ENCODE peak calls at places on chromosomes 3 and 15, in six cellular contexts. I, Z, C, N, L and M are unnamed samples.

GRCh38 chr3:24545917-24546316 is 51.3 kb upstream of the THRB start:
- DNase-seq in I (no peak), Z (no peak), C (peak; percentile 73), N (no peak), L (peak; percentile 60), M (no peak)

GRCh38 chr3:57852896-57853295 is 96.8 kb downstream of the SLMAP start:
- DNase-seq in I (no peak), Z (no peak), C (no peak), N (no peak), L (peak; percentile 36), M (no peak)

GRCh38 chr3:24945575-24945974 is 450.9 kb upstream of the THRB start:
- DNase-seq in I (no peak), Z (no peak), C (no peak), N (no peak), L (no peak), M (no peak)

GRCh38 chr15:39400821-39401550 is 179.9 kb upstream of the THBS1 start:
- DNase-seq in I (no peak), Z (no peak), C (no peak), N (no peak), L (peak; percentile 68), M (no peak)

GRCh38 chr15:47718474-47719440 is 1.5 kb downstream of the SEMA6D start:
- DNase-seq in I (no peak), Z (peak; percentile 57), C (peak; percentile 33), N (no peak), L (peak; percentile 8), M (peak; percentile 35)

GRCh38 chr3:143901105-143901504 is 52.8 kb upstream of the SLC9A9 start:
- DNase-seq in I (no peak), Z (no peak), C (no peak), N (no peak), L (peak; percentile 81), M (no peak)

GRCh38 chr3:16884084-16884747 is 539 bp upstream of the PLCL2 start:
- DNase-seq in I (peak; percentile 66), Z (peak; percentile 95), C (peak; percentile 40), N (peak; percentile 19), L (peak; percentile 65), M (peak; percentile 45)

GRCh38 chr3:42031808-42032475 is 59.2 kb upstream of the TRAK1 start:
- DNase-seq in I (no peak), Z (peak; percentile 79), C (peak; percentile 49), N (no peak), L (peak; percentile 45), M (peak; percentile 80)

GRCh38 chr3:140579260-140579659 is 98.6 kb upstream of the TRIM42 start:
- DNase-seq in I (no peak), Z (no peak), C (no peak), N (no peak), L (no peak), M (no peak)

DNA sequence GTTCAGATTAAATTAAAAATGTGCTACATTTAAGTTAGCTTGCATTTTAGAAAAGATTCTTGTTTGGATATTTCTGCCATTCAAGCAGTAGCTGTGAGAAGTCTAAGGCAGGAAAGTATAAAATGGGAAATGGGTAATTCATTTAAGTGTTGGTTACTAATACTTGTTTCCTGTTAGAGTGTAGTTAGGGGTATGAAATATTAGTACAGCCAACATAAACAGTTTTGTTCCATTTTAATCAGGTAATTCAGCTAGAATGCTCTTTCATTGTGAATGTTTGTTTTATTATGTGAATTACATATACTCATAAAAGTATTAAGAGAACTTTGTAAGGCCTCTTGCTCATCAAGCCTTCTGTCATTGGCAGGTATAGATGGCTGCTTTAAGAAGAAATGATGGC is 19.9 kb downstream of the TATDN2 start:
- DNase-seq in I (no peak), Z (no peak), C (no peak), N (no peak), L (no peak), M (no peak)
- H3K36me3 ChIP-seq in I (peaks cover 18% of the 10 kb centered on the region), Z (peaks cover 62% of the 10 kb centered on the region), C (peaks cover 19% of the 10 kb centered on the region), N (peaks cover 37% of the 10 kb centered on the region), L (peaks cover 8% of the 10 kb centered on the region), M (peaks cover 12% of the 10 kb centered on the region)

GRCh38 chr15:24961967-24962366 is 7.2 kb downstream of the SNRPN start:
- DNase-seq in I (no peak), Z (no peak), C (no peak), N (no peak), L (no peak), M (no peak)
- H3K36me3 ChIP-seq in I (peaks cover 29% of the 10 kb centered on the region), Z (peaks cover 71% of the 10 kb centered on the region), C (peaks cover 50% of the 10 kb centered on the region), N (no peaks in the 10 kb centered on the region), L (peaks cover 17% of the 10 kb centered on the region), M (peaks cover 15% of the 10 kb centered on the region)

DNA sequence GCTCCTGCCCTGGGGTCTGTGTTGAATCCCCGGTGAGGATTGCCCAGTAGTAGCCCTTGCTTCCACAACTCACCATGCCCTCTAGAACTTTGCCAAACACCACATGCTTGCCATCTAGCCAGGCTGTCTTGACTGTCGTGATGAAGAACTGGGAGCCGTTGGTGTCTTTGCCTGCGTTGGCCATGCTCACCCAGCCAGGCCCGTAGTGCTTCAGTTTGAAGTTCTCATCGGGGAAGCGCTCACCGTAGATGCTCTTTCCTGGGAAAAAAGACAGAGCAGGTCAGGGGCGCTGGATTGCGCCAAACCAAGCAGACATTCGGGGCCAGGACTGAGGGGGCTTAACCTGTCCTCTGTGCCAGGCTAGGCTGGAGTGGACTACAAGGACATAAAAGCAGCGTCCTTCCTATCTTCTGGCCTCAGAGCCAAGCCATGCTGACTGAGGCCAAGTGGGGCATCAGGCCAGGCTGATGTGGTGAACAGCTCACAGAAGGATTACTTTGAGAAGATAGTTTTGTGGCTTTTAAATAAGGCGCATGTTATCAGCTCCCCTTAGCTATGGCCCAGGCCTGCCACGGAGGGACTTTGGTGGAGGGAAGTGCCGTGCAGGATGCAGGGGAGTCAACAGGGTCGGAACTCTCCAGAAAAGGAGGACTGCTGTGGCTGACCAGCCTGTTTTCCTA is 5.3 kb downstream of the SNX22 start:
- DNase-seq in I (no peak), Z (no peak), C (no peak), N (no peak), L (no peak), M (peak; percentile 9)
- H3K36me3 ChIP-seq in I (peaks cover 55% of the 10 kb centered on the region), Z (peaks cover 53% of the 10 kb centered on the region), C (peaks cover 59% of the 10 kb centered on the region), N (peaks cover 27% of the 10 kb centered on the region), L (peaks cover 41% of the 10 kb centered on the region), M (peaks cover 71% of the 10 kb centered on the region)

GRCh38 chr3:32545305-32545704 is 25.4 kb downstream of the DYNC1LI1 start:
- DNase-seq in I (no peak), Z (no peak), C (no peak), N (no peak), L (no peak), M (no peak)

GRCh38 chr3:32544894-32545293 is 25.8 kb downstream of the DYNC1LI1 start:
- DNase-seq in I (no peak), Z (no peak), C (no peak), N (no peak), L (peak; percentile 26), M (no peak)

GRCh38 chr3:32540899-32541298 is 29.8 kb downstream of the DYNC1LI1 start:
- DNase-seq in I (no peak), Z (no peak), C (no peak), N (no peak), L (no peak), M (no peak)

GRCh38 chr3:32542807-32543206 is 27.9 kb downstream of the DYNC1LI1 start:
- DNase-seq in I (no peak), Z (no peak), C (no peak), N (no peak), L (no peak), M (no peak)
- H3K36me3 ChIP-seq in I (peaks cover 3% of the 10 kb centered on the region), Z (peaks cover 38% of the 10 kb centered on the region), C (peaks cover 9% of the 10 kb centered on the region), N (no peaks in the 10 kb centered on the region), L (peaks cover 12% of the 10 kb centered on the region), M (peaks cover 11% of the 10 kb centered on the region)

GRCh38 chr3:49158792-49159191 is 7.3 kb downstream of the CCDC71 start:
- DNase-seq in I (no peak), Z (no peak), C (no peak), N (no peak), L (no peak), M (peak; percentile 93)
- H3K36me3 ChIP-seq in I (no peaks in the 10 kb centered on the region), Z (peaks cover 12% of the 10 kb centered on the region), C (peaks cover 6% of the 10 kb centered on the region), N (peaks cover 4% of the 10 kb centered on the region), L (peaks cover 2% of the 10 kb centered on the region), M (peaks cover 11% of the 10 kb centered on the region)

GRCh38 chr3:38364721-38365400 is 18.3 kb downstream of the XYLB start:
- DNase-seq in I (no peak), Z (no peak), C (no peak), N (no peak), L (no peak), M (no peak)
- H3K36me3 ChIP-seq in I (no peaks in the 10 kb centered on the region), Z (peaks cover 5% of the 10 kb centered on the region), C (no peaks in the 10 kb centered on the region), N (no peaks in the 10 kb centered on the region), L (no peaks in the 10 kb centered on the region), M (no peaks in the 10 kb centered on the region)